ENCODE peak calls at places on chromosomes 2 and 18, in four cellular contexts. One of them, this sample, is unnamed.
A peak's percentile ranks its signal among the peaks of the same experiment; 100 is the strongest.

GRCh38 chr18:56235061-56235772 is 403.2 kb downstream of the TXNL1 start:
- DNase-seq in MCF 10A: no peak
- DNase-seq in AG04450: no peak
- DNase-seq in activated B cell treated with CpG ODN at 0.5 μM for 24 hours: peak; percentile 28
- DNase-seq in this sample: no peak

GRCh38 chr2:33784488-33784887 is 185.4 kb upstream of the FAM98A start:
- DNase-seq in MCF 10A: no peak
- DNase-seq in AG04450: no peak
- DNase-seq in activated B cell treated with CpG ODN at 0.5 μM for 24 hours: no peak
- DNase-seq in this sample: no peak

GRCh38 chr2:28217042-28217740 is 175.5 kb upstream of the FOSL2 start:
- DNase-seq in MCF 10A: no peak
- DNase-seq in AG04450: no peak
- DNase-seq in activated B cell treated with CpG ODN at 0.5 μM for 24 hours: no peak
- DNase-seq in this sample: no peak

GRCh38 chr2:217035967-217036366 is 176.1 kb upstream of the TNP1 start:
- DNase-seq in MCF 10A: no peak
- DNase-seq in AG04450: no peak
- DNase-seq in activated B cell treated with CpG ODN at 0.5 μM for 24 hours: no peak
- DNase-seq in this sample: no peak

GRCh38 chr2:160293401-160293911 is 93.4 kb upstream of the ITGB6 start:
- DNase-seq in MCF 10A: peak; percentile 81
- DNase-seq in AG04450: peak; percentile 75
- DNase-seq in activated B cell treated with CpG ODN at 0.5 μM for 24 hours: no peak
- DNase-seq in this sample: no peak

GRCh38 chr2:42359894-42360483 is 1.0 kb downstream of the COX7A2L start:
- DNase-seq in MCF 10A: peak; percentile 41
- DNase-seq in AG04450: no peak
- DNase-seq in activated B cell treated with CpG ODN at 0.5 μM for 24 hours: no peak
- DNase-seq in this sample: peak; percentile 51

GRCh38 chr18:46756559-46757201 is at the start of gene ST8SIA5:
- DNase-seq in MCF 10A: no peak
- DNase-seq in AG04450: no peak
- DNase-seq in activated B cell treated with CpG ODN at 0.5 μM for 24 hours: no peak
- DNase-seq in this sample: no peak

GRCh38 chr2:159840620-159841019 is 42.6 kb upstream of the CD302 start:
- DNase-seq in MCF 10A: no peak
- DNase-seq in AG04450: no peak
- DNase-seq in activated B cell treated with CpG ODN at 0.5 μM for 24 hours: no peak
- DNase-seq in this sample: no peak

GRCh38 chr2:215536476-215536875 is 100.6 kb upstream of the FN1 start:
- DNase-seq in MCF 10A: no peak
- DNase-seq in AG04450: no peak
- DNase-seq in activated B cell treated with CpG ODN at 0.5 μM for 24 hours: no peak
- DNase-seq in this sample: no peak

GRCh38 chr2:30694286-30695055 is 112.8 kb downstream of the CAPN13 start:
- DNase-seq in MCF 10A: no peak
- DNase-seq in AG04450: no peak
- DNase-seq in activated B cell treated with CpG ODN at 0.5 μM for 24 hours: no peak
- DNase-seq in this sample: no peak

GRCh38 chr2:17583166-17583565 is 42.7 kb downstream of the VSNL1 start:
- DNase-seq in MCF 10A: peak; percentile 40
- DNase-seq in AG04450: no peak
- DNase-seq in activated B cell treated with CpG ODN at 0.5 μM for 24 hours: no peak
- DNase-seq in this sample: no peak

GRCh38 chr2:148259674-148260073 is 238.8 kb downstream of the MBD5 start:
- DNase-seq in MCF 10A: peak; percentile 84
- DNase-seq in AG04450: no peak
- DNase-seq in activated B cell treated with CpG ODN at 0.5 μM for 24 hours: no peak
- DNase-seq in this sample: no peak

GRCh38 chr18:64799378-64799777 is 650.5 kb upstream of the LINC00305 start:
- DNase-seq in MCF 10A: no peak
- DNase-seq in AG04450: no peak
- DNase-seq in activated B cell treated with CpG ODN at 0.5 μM for 24 hours: no peak
- DNase-seq in this sample: no peak

GRCh38 chr2:20035961-20036666 is 15.3 kb downstream of the LAPTM4A start:
- DNase-seq in MCF 10A: no peak
- DNase-seq in AG04450: no peak
- DNase-seq in activated B cell treated with CpG ODN at 0.5 μM for 24 hours: no peak
- DNase-seq in this sample: no peak

GRCh38 chr2:69192176-69192945 is 179.4 kb downstream of the ANTXR1 start:
- DNase-seq in MCF 10A: no peak
- DNase-seq in AG04450: no peak
- DNase-seq in activated B cell treated with CpG ODN at 0.5 μM for 24 hours: no peak
- DNase-seq in this sample: no peak

GRCh38 chr2:188519133-188519532 is 227.5 kb downstream of the GULP1 start:
- DNase-seq in MCF 10A: peak; percentile 17
- DNase-seq in AG04450: no peak
- DNase-seq in activated B cell treated with CpG ODN at 0.5 μM for 24 hours: no peak
- DNase-seq in this sample: no peak

GRCh38 chr2:110990440-110990839 is 130.3 kb upstream of the BCL2L11 start:
- DNase-seq in MCF 10A: no peak
- DNase-seq in AG04450: no peak
- DNase-seq in activated B cell treated with CpG ODN at 0.5 μM for 24 hours: no peak
- DNase-seq in this sample: no peak

GRCh38 chr2:155010925-155011324 is 312.4 kb downstream of the KCNJ3 start:
- DNase-seq in MCF 10A: no peak
- DNase-seq in AG04450: no peak
- DNase-seq in activated B cell treated with CpG ODN at 0.5 μM for 24 hours: no peak
- DNase-seq in this sample: no peak

GRCh38 chr2:12896283-12897014 is 179.7 kb downstream of the TRIB2 start:
- DNase-seq in MCF 10A: no peak
- DNase-seq in AG04450: no peak
- DNase-seq in activated B cell treated with CpG ODN at 0.5 μM for 24 hours: no peak
- DNase-seq in this sample: no peak

GRCh38 chr18:9968081-9968848 is 54.4 kb downstream of the VAPA start:
- DNase-seq in MCF 10A: no peak
- DNase-seq in AG04450: no peak
- DNase-seq in activated B cell treated with CpG ODN at 0.5 μM for 24 hours: no peak
- DNase-seq in this sample: no peak

GRCh38 chr2:45910473-45911060 is 259.1 kb downstream of the PRKCE start:
- DNase-seq in MCF 10A: peak; percentile 38
- DNase-seq in AG04450: no peak
- DNase-seq in activated B cell treated with CpG ODN at 0.5 μM for 24 hours: no peak
- DNase-seq in this sample: no peak

GRCh38 chr2:122863516-122863915 is 1108.1 kb downstream of the TSN start:
- DNase-seq in MCF 10A: no peak
- DNase-seq in AG04450: no peak
- DNase-seq in activated B cell treated with CpG ODN at 0.5 μM for 24 hours: no peak
- DNase-seq in this sample: no peak

GRCh38 chr2:3535794-3536681 is 16.7 kb upstream of the ADI1 start:
- DNase-seq in MCF 10A: peak; percentile 74
- DNase-seq in AG04450: peak; percentile 63
- DNase-seq in activated B cell treated with CpG ODN at 0.5 μM for 24 hours: no peak
- DNase-seq in this sample: no peak

GRCh38 chr2:15813481-15814266 is 126.7 kb upstream of the MYCN start:
- DNase-seq in MCF 10A: no peak
- DNase-seq in AG04450: no peak
- DNase-seq in activated B cell treated with CpG ODN at 0.5 μM for 24 hours: no peak
- DNase-seq in this sample: no peak

GRCh38 chr2:152115952-152116351 is 17.1 kb upstream of the CACNB4 start:
- DNase-seq in MCF 10A: no peak
- DNase-seq in AG04450: no peak
- DNase-seq in activated B cell treated with CpG ODN at 0.5 μM for 24 hours: no peak
- DNase-seq in this sample: no peak

GRCh38 chr2:39593439-39594393 is 72.0 kb upstream of the TMEM178A start:
- DNase-seq in MCF 10A: peak; percentile 74
- DNase-seq in AG04450: peak; percentile 73
- DNase-seq in activated B cell treated with CpG ODN at 0.5 μM for 24 hours: no peak
- DNase-seq in this sample: no peak

GRCh38 chr2:199216253-199216652 is 241.5 kb downstream of the SATB2 start:
- DNase-seq in MCF 10A: no peak
- DNase-seq in AG04450: no peak
- DNase-seq in activated B cell treated with CpG ODN at 0.5 μM for 24 hours: no peak
- DNase-seq in this sample: no peak

GRCh38 chr18:29018976-29019375 is 842.0 kb upstream of the CDH2 start:
- DNase-seq in MCF 10A: no peak
- DNase-seq in AG04450: no peak
- DNase-seq in activated B cell treated with CpG ODN at 0.5 μM for 24 hours: no peak
- DNase-seq in this sample: no peak

GRCh38 chr2:43445248-43445647 is 150.6 kb downstream of the THADA start:
- DNase-seq in MCF 10A: no peak
- DNase-seq in AG04450: no peak
- DNase-seq in activated B cell treated with CpG ODN at 0.5 μM for 24 hours: no peak
- DNase-seq in this sample: no peak

GRCh38 chr2:69138247-69138754 is 125.3 kb downstream of the ANTXR1 start:
- DNase-seq in MCF 10A: peak; percentile 58
- DNase-seq in AG04450: peak; percentile 41
- DNase-seq in activated B cell treated with CpG ODN at 0.5 μM for 24 hours: no peak
- DNase-seq in this sample: no peak

GRCh38 chr2:69975136-69975852 is 13.9 kb upstream of the ASPRV1 start:
- DNase-seq in MCF 10A: no peak
- DNase-seq in AG04450: no peak
- DNase-seq in activated B cell treated with CpG ODN at 0.5 μM for 24 hours: no peak
- DNase-seq in this sample: no peak

GRCh38 chr18:24262097-24262496 is 123.2 kb downstream of the CABYR start:
- DNase-seq in MCF 10A: no peak
- DNase-seq in AG04450: peak; percentile 38
- DNase-seq in activated B cell treated with CpG ODN at 0.5 μM for 24 hours: no peak
- DNase-seq in this sample: no peak

GRCh38 chr2:6866239-6866745 is 585 bp upstream of the CMPK2 start:
- DNase-seq in MCF 10A: peak; percentile 48
- DNase-seq in AG04450: no peak
- DNase-seq in activated B cell treated with CpG ODN at 0.5 μM for 24 hours: no peak
- DNase-seq in this sample: no peak

GRCh38 chr2:3738454-3738853 is 35.1 kb downstream of the DCDC2C start:
- DNase-seq in MCF 10A: peak; percentile 74
- DNase-seq in AG04450: no peak
- DNase-seq in activated B cell treated with CpG ODN at 0.5 μM for 24 hours: no peak
- DNase-seq in this sample: no peak

GRCh38 chr2:190916829-190917228 is 36.2 kb downstream of the GLS start:
- DNase-seq in MCF 10A: no peak
- DNase-seq in AG04450: no peak
- DNase-seq in activated B cell treated with CpG ODN at 0.5 μM for 24 hours: no peak
- DNase-seq in this sample: no peak

GRCh38 chr2:169280502-169280901 is 81.8 kb downstream of the LRP2 start:
- DNase-seq in MCF 10A: no peak
- DNase-seq in AG04450: no peak
- DNase-seq in activated B cell treated with CpG ODN at 0.5 μM for 24 hours: no peak
- DNase-seq in this sample: no peak

GRCh38 chr2:200864206-200864976 is at the start of gene CLK1:
- DNase-seq in MCF 10A: peak; percentile 91
- DNase-seq in AG04450: peak; percentile 81
- DNase-seq in activated B cell treated with CpG ODN at 0.5 μM for 24 hours: peak; percentile 90
- DNase-seq in this sample: peak; percentile 96

DNA sequence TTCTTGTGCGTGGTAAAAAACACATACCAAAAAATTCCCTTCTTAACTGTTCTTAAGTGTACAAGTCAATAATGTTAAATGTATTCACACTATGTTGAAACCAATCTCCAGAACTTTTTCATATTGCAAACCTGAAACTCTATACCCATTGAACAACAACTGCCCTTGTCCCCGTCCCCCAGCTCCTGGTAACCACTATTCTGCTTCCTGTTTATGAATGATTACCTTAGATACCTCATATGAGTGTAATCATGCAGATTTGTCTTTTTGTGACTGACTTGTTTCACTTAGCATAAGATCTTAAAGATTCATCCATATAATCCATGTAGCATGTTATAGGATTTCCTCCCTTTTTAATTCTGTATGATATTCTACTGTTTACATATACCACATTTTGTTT is 59.9 kb downstream of the NAT8 start:
- DNase-seq in MCF 10A: no peak
- DNase-seq in AG04450: no peak
- DNase-seq in activated B cell treated with CpG ODN at 0.5 μM for 24 hours: no peak
- DNase-seq in this sample: no peak
- TF ChIP-seq CTCF in MCF 10A: no peak
- TF ChIP-seq CTCF in AG04450: no peak
- TF ChIP-seq CTCF in activated B cell treated with CpG ODN at 0.5 μM for 24 hours: no peak
- TF ChIP-seq CTCF in this sample: no peak

DNA sequence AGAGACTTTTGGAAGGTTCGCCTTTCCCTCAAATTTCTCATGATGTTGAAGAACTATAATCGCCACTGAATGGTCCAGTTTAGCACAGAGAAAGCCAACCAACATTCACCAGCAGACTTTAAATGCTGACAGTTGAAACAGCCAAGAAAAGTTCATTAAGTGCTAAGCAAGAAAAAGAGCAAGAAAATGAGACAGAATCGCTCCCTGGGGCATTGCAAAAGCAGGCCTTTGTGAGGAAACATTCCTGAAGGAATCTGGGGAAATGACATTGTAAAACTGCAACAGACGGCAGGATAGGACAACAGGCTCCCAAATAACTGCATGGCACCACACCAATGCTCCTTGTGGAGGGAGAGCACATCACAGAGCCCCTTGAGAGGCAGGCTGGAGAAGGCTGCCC is 269.3 kb upstream of the ID2 start:
- DNase-seq in MCF 10A: no peak
- DNase-seq in AG04450: no peak
- DNase-seq in activated B cell treated with CpG ODN at 0.5 μM for 24 hours: no peak
- DNase-seq in this sample: no peak
- TF ChIP-seq CTCF in MCF 10A: no peak
- TF ChIP-seq CTCF in AG04450: no peak
- TF ChIP-seq CTCF in activated B cell treated with CpG ODN at 0.5 μM for 24 hours: no peak
- TF ChIP-seq CTCF in this sample: no peak

GRCh38 chr2:153232474-153232873 is 246.1 kb downstream of the RPRM start:
- DNase-seq in MCF 10A: no peak
- DNase-seq in AG04450: no peak
- DNase-seq in activated B cell treated with CpG ODN at 0.5 μM for 24 hours: no peak
- DNase-seq in this sample: no peak

GRCh38 chr2:153230977-153231376 is 247.6 kb downstream of the RPRM start:
- DNase-seq in MCF 10A: peak; percentile 28
- DNase-seq in AG04450: no peak
- DNase-seq in activated B cell treated with CpG ODN at 0.5 μM for 24 hours: no peak
- DNase-seq in this sample: no peak

GRCh38 chr2:153235516-153235915 is 243.0 kb downstream of the RPRM start:
- DNase-seq in MCF 10A: no peak
- DNase-seq in AG04450: no peak
- DNase-seq in activated B cell treated with CpG ODN at 0.5 μM for 24 hours: no peak
- DNase-seq in this sample: no peak
- TF ChIP-seq CTCF in MCF 10A: no peak
- TF ChIP-seq CTCF in AG04450: no peak
- TF ChIP-seq CTCF in activated B cell treated with CpG ODN at 0.5 μM for 24 hours: no peak
- TF ChIP-seq CTCF in this sample: no peak

DNA sequence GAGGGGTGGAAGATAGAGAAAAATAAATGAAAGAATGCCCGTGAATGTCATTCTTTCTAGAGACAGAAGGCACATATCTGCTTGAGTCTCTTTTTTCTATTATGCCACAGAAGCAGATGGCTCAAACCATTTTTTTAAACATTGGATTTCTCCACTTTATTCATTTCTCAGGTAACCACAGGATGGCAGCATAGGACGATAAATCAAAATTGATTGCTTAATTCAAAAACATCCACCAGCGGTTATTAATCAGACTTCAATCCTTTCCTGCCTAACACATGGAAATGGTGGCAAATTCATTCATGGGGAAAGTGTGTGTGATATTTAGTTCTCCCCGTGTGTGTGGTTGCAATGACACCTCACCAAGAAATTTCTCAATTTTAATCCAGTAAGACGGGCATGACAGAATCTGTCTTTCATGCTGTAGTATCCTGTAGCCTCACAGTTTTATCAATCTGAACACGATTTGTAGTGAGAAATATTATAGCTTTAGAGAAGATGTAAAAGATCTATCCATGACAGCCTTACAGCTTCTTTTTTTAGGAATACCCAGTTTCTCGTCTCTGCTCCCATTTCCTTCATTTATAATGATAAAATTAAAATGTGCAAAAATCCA is 72.2 kb downstream of the DSC3 start:
- DNase-seq in MCF 10A: peak; percentile 75
- DNase-seq in AG04450: no peak
- DNase-seq in activated B cell treated with CpG ODN at 0.5 μM for 24 hours: no peak
- DNase-seq in this sample: no peak
- TF ChIP-seq CTCF in MCF 10A: peak; percentile 50
- TF ChIP-seq CTCF in AG04450: no peak
- TF ChIP-seq CTCF in activated B cell treated with CpG ODN at 0.5 μM for 24 hours: no peak
- TF ChIP-seq CTCF in this sample: peak; percentile 17

GRCh38 chr2:120958623-120959366 is 223.1 kb downstream of the GLI2 start:
- DNase-seq in MCF 10A: no peak
- DNase-seq in AG04450: no peak
- DNase-seq in activated B cell treated with CpG ODN at 0.5 μM for 24 hours: no peak
- DNase-seq in this sample: no peak
- TF ChIP-seq CTCF in MCF 10A: peak; percentile 32
- TF ChIP-seq CTCF in AG04450: peak; percentile 37
- TF ChIP-seq CTCF in activated B cell treated with CpG ODN at 0.5 μM for 24 hours: no peak
- TF ChIP-seq CTCF in this sample: no peak